ENCODE peak calls at places on chromosomes 2 and 18, in eight cellular contexts. One of them, this sample, is unnamed. For H3K4me1, the result is how much of the 10 kb centered on the place peaks cover.

GRCh38 chr2:240972636-240973521 is 25.5 kb upstream of the SNED1 start:
- DNase-seq in prostate gland: peak
- DNase-seq in ascending aorta: no peak
- DNase-seq in lower lobe of right lung: peak
- DNase-seq in tibial artery: no peak
- DNase-seq in kidney: peak
- DNase-seq in neural progenitor cell: no peak
- DNase-seq in heart right ventricle: peak
- DNase-seq in this sample: no peak

GRCh38 chr18:75205760-75206109 is 3.2 kb downstream of the PTGR3 start:
- DNase-seq in prostate gland: no peak
- DNase-seq in ascending aorta: no peak
- DNase-seq in lower lobe of right lung: no peak
- DNase-seq in tibial artery: no peak
- DNase-seq in kidney: no peak
- DNase-seq in neural progenitor cell: peak
- DNase-seq in heart right ventricle: no peak
- DNase-seq in this sample: no peak

GRCh38 chr18:24014062-24014985 is at the start of gene TTC39C:
- DNase-seq in prostate gland: peak
- DNase-seq in ascending aorta: no peak
- DNase-seq in lower lobe of right lung: peak
- DNase-seq in tibial artery: peak
- DNase-seq in kidney: peak
- DNase-seq in neural progenitor cell: peak
- DNase-seq in heart right ventricle: peak
- DNase-seq in this sample: peak

GRCh38 chr2:57877811-57878572 is 168.6 kb upstream of the VRK2 start:
- DNase-seq in prostate gland: no peak
- DNase-seq in ascending aorta: no peak
- DNase-seq in lower lobe of right lung: no peak
- DNase-seq in tibial artery: no peak
- DNase-seq in kidney: no peak
- DNase-seq in neural progenitor cell: no peak
- DNase-seq in heart right ventricle: no peak
- DNase-seq in this sample: no peak

GRCh38 chr18:9950289-9951016 is 36.6 kb downstream of the VAPA start:
- DNase-seq in prostate gland: no peak
- DNase-seq in ascending aorta: no peak
- DNase-seq in lower lobe of right lung: no peak
- DNase-seq in tibial artery: no peak
- DNase-seq in kidney: no peak
- DNase-seq in neural progenitor cell: no peak
- DNase-seq in heart right ventricle: no peak
- DNase-seq in this sample: no peak

GRCh38 chr2:60453301-60453700 is 100.2 kb downstream of the BCL11A start:
- DNase-seq in prostate gland: no peak
- DNase-seq in ascending aorta: no peak
- DNase-seq in lower lobe of right lung: no peak
- DNase-seq in tibial artery: no peak
- DNase-seq in kidney: peak
- DNase-seq in neural progenitor cell: peak
- DNase-seq in heart right ventricle: no peak
- DNase-seq in this sample: no peak

GRCh38 chr2:150971910-150972309 is 289.8 kb downstream of the RBM43 start:
- DNase-seq in prostate gland: no peak
- DNase-seq in ascending aorta: no peak
- DNase-seq in lower lobe of right lung: no peak
- DNase-seq in tibial artery: no peak
- DNase-seq in kidney: no peak
- DNase-seq in neural progenitor cell: no peak
- DNase-seq in heart right ventricle: no peak
- DNase-seq in this sample: no peak

GRCh38 chr18:3256693-3257626 is 5.0 kb upstream of the MYL12B start:
- DNase-seq in prostate gland: no peak
- DNase-seq in ascending aorta: no peak
- DNase-seq in lower lobe of right lung: no peak
- DNase-seq in tibial artery: no peak
- DNase-seq in kidney: no peak
- DNase-seq in neural progenitor cell: no peak
- DNase-seq in heart right ventricle: no peak
- DNase-seq in this sample: no peak

GRCh38 chr18:7941533-7941932 is 374.4 kb downstream of the PTPRM start:
- DNase-seq in prostate gland: peak
- DNase-seq in ascending aorta: no peak
- DNase-seq in lower lobe of right lung: peak
- DNase-seq in tibial artery: no peak
- DNase-seq in kidney: no peak
- DNase-seq in neural progenitor cell: no peak
- DNase-seq in heart right ventricle: peak
- DNase-seq in this sample: peak

GRCh38 chr2:36655456-36655855 is 41.1 kb upstream of the VIT start:
- DNase-seq in prostate gland: no peak
- DNase-seq in ascending aorta: no peak
- DNase-seq in lower lobe of right lung: no peak
- DNase-seq in tibial artery: no peak
- DNase-seq in kidney: no peak
- DNase-seq in neural progenitor cell: no peak
- DNase-seq in heart right ventricle: no peak
- DNase-seq in this sample: no peak
- H3K4me1 ChIP-seq in prostate gland: under half
- H3K4me1 ChIP-seq in ascending aorta: under half
- H3K4me1 ChIP-seq in lower lobe of right lung: under half
- H3K4me1 ChIP-seq in tibial artery: under half
- H3K4me1 ChIP-seq in kidney: under half
- H3K4me1 ChIP-seq in neural progenitor cell: under half
- H3K4me1 ChIP-seq in heart right ventricle: under half
- H3K4me1 ChIP-seq in this sample: under half

GRCh38 chr18:76380791-76381405 is 114.1 kb downstream of the ZNF516 start:
- DNase-seq in prostate gland: no peak
- DNase-seq in ascending aorta: no peak
- DNase-seq in lower lobe of right lung: no peak
- DNase-seq in tibial artery: peak
- DNase-seq in kidney: no peak
- DNase-seq in neural progenitor cell: peak
- DNase-seq in heart right ventricle: no peak
- DNase-seq in this sample: no peak
- TF ChIP-seq CTCF in prostate gland: peak
- TF ChIP-seq CTCF in ascending aorta: no peak
- TF ChIP-seq CTCF in lower lobe of right lung: peak
- TF ChIP-seq CTCF in tibial artery: no peak
- TF ChIP-seq CTCF in kidney: no peak
- TF ChIP-seq CTCF in neural progenitor cell: peak
- TF ChIP-seq CTCF in heart right ventricle: peak
- TF ChIP-seq CTCF in this sample: peak

DNA sequence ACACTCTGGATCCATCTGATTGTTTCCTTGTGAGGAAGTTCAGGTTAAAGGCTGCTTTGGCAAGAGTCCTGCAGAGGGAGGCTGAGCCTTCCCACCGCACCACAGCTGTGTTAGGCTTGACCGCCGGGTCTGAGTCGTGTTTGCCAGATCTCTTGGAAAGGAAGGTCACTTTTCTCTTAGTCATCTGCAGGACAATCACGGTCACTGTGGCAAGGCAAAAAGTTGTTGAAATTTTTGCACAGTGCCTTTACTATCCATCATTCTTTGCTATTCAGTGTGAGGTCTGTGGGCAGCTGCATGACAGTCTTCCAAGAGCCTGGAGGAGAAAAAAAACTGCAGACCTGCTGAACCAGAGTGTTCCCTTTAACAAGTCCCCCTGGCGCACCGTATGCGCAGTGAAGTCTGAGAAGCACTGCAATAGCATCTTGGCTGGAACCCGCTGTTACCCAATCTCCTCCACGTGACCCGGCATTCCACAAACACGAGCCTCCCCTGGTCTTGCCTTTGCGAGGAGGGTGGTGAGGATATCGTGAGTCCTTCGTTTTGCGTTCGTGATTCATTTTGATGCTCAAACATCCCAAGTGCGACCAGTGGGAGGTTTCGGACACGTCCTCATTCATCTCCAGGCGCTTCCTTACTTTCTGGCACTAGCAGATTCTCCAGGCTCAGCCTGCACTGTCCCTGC is 23.0 kb downstream of the BIN1 start:
- DNase-seq in prostate gland: peak
- DNase-seq in ascending aorta: no peak
- DNase-seq in lower lobe of right lung: peak
- DNase-seq in tibial artery: peak
- DNase-seq in kidney: peak
- DNase-seq in neural progenitor cell: no peak
- DNase-seq in heart right ventricle: peak
- DNase-seq in this sample: peak
- H3K4me1 ChIP-seq in prostate gland: under half
- H3K4me1 ChIP-seq in ascending aorta: under half
- H3K4me1 ChIP-seq in lower lobe of right lung: half or more
- H3K4me1 ChIP-seq in tibial artery: under half
- H3K4me1 ChIP-seq in kidney: under half
- H3K4me1 ChIP-seq in neural progenitor cell: under half
- H3K4me1 ChIP-seq in heart right ventricle: half or more
- H3K4me1 ChIP-seq in this sample: half or more

DNA sequence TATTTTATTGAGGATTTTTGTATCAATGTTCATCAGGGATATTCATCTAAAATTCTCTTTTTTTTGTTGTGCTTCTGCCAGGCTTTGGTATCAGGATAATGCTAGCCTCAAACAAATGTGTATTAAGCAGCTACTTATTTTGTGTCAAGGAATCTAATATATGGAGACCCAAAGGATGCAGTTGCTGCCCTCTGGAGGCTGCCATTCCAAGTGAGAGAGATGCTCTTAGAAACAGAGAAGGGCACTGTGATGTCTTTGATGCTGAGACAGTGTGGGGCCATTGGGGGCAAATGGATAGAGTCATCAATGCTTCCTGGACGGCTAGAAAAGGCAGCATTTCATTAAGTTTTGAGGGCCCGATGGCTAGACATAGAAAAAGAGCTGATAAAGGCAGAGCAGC is 292.6 kb downstream of the SETBP1 start:
- DNase-seq in prostate gland: no peak
- DNase-seq in ascending aorta: no peak
- DNase-seq in lower lobe of right lung: no peak
- DNase-seq in tibial artery: no peak
- DNase-seq in kidney: no peak
- DNase-seq in neural progenitor cell: peak
- DNase-seq in heart right ventricle: no peak
- DNase-seq in this sample: no peak
- TF ChIP-seq CTCF in prostate gland: no peak
- TF ChIP-seq CTCF in ascending aorta: no peak
- TF ChIP-seq CTCF in lower lobe of right lung: no peak
- TF ChIP-seq CTCF in tibial artery: no peak
- TF ChIP-seq CTCF in kidney: no peak
- TF ChIP-seq CTCF in neural progenitor cell: peak
- TF ChIP-seq CTCF in heart right ventricle: peak
- TF ChIP-seq CTCF in this sample: no peak

DNA sequence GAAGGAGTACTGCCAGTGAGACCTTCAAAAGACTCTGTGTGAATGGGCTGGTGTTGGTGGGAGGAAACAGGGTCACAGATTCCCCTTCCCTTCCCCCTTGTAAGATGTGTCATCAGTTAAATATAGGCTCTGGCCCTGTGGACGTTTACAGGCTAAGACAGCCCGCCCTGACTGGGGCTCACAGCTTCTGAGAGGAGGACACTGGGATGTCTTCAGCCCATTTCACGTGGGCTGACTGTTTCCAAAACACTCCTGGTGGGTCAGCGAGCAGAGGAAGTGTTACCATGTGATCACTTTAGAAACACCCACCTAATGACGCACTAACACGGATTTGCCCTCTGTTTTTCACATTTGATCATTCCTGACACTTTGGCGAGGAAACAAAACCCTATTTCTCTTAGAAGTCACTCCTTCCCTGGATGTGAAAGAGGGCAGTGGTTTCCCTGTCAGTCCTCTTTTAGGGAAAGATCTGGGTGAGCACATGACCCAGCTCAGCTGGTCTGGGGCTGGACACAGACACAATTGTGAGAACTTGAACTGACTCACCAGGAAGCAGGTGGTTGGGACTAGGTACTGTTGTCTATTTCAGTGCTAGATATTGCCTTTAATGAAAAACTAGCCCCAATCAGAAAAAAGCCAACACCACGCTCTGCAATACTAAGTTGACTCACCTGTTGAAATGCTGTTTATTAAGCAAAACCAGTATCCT is 38.9 kb downstream of the BMP10 start:
- DNase-seq in prostate gland: no peak
- DNase-seq in ascending aorta: peak
- DNase-seq in lower lobe of right lung: peak
- DNase-seq in tibial artery: peak
- DNase-seq in kidney: peak
- DNase-seq in neural progenitor cell: no peak
- DNase-seq in heart right ventricle: peak
- DNase-seq in this sample: peak
- H3K4me1 ChIP-seq in prostate gland: under half
- H3K4me1 ChIP-seq in ascending aorta: under half
- H3K4me1 ChIP-seq in lower lobe of right lung: half or more
- H3K4me1 ChIP-seq in tibial artery: half or more
- H3K4me1 ChIP-seq in kidney: under half
- H3K4me1 ChIP-seq in neural progenitor cell: under half
- H3K4me1 ChIP-seq in heart right ventricle: half or more
- H3K4me1 ChIP-seq in this sample: under half

DNA sequence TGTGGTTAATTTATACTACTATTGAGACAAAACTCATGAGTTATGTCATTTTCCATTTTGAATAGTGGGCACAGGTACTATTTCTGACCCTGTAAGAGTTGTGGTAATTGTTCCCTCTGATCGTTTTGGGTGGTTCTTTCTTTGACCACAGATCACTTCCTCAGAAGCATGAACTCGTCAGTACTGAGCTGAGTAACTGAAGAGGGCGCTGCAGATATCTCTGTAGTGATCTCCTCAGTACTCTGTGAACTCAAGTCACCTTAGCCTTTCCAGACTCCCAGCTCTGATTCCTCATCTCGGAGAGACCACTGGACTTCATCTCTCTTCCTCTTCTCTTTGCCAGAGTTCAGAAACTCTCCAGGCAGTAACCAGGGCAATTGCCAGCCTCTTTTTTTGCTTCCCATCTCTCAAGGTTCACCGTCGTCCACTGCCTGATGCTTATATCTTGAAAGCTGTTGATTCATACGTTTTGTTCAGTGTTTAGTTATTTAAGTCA is 9.4 kb upstream of the IL1RL1 start:
- DNase-seq in prostate gland: peak
- DNase-seq in ascending aorta: no peak
- DNase-seq in lower lobe of right lung: no peak
- DNase-seq in tibial artery: no peak
- DNase-seq in kidney: no peak
- DNase-seq in neural progenitor cell: peak
- DNase-seq in heart right ventricle: no peak
- DNase-seq in this sample: no peak
- TF ChIP-seq CTCF in prostate gland: no peak
- TF ChIP-seq CTCF in ascending aorta: no peak
- TF ChIP-seq CTCF in lower lobe of right lung: peak
- TF ChIP-seq CTCF in tibial artery: no peak
- TF ChIP-seq CTCF in kidney: peak
- TF ChIP-seq CTCF in neural progenitor cell: peak
- TF ChIP-seq CTCF in heart right ventricle: peak
- TF ChIP-seq CTCF in this sample: no peak